ENCODE peak calls at places on chromosomes 3 and 15, in nine cellular contexts. X is iPS DF 6.9; R is CD8-positive, alpha-beta T cell; V is body of pancreas; M is psoas muscle; W is PC-3; J is A549; G is uterus; Y is mesendoderm. S is an unnamed sample.

GRCh38 chr3:177731644-177732268 is 534.5 kb upstream of the TBL1XR1 start:
- DNase-seq in G (no peak), X (no peak), W (peak; percentile 74), M (no peak), V (no peak), R (no peak), J (no peak), Y (no peak), S (no peak)

GRCh38 chr3:155325263-155325835 is 31.9 kb upstream of the STRIT1 start:
- DNase-seq in Y (peak; percentile 39), R (no peak), J (peak; percentile 17), M (no peak), W (peak; percentile 19), X (peak; percentile 20), G (no peak), V (peak; percentile 60), S (no peak)

GRCh38 chr15:78944669-78945407 is at the start of gene CTSH:
- DNase-seq in Y (peak; percentile 94), W (peak; percentile 74), V (peak; percentile 90), J (peak; percentile 65), M (peak; percentile 78), G (peak; percentile 70), R (peak; percentile 73), X (peak; percentile 27), S (peak; percentile 91)

GRCh38 chr15:100052716-100053475 is 288.9 kb downstream of the ADAMTS17 start:
- DNase-seq in G (no peak), V (no peak), X (no peak), M (no peak), J (no peak), Y (no peak), R (no peak), W (no peak), S (no peak)

GRCh38 chr15:92637621-92638020 is 18.0 kb downstream of the FAM174B start:
- DNase-seq in X (no peak), M (no peak), W (no peak), J (no peak), G (peak; percentile 9), V (peak; percentile 10), Y (no peak), R (no peak), S (no peak)

GRCh38 chr3:140091143-140091542 is 156.2 kb downstream of the CLSTN2 start:
- DNase-seq in R (no peak), M (no peak), V (no peak), Y (no peak), J (no peak), G (no peak), W (no peak), X (no peak), S (no peak)

GRCh38 chr3:143302638-143303171 is 183.1 kb downstream of the CHST2 start:
- DNase-seq in R (no peak), G (peak; percentile 41), W (peak; percentile 80), Y (peak; percentile 11), M (peak; percentile 41), J (peak; percentile 4), X (no peak), V (peak; percentile 13), S (no peak)

GRCh38 chr15:58179206-58179605 is 41.0 kb downstream of the AQP9 start:
- DNase-seq in W (peak; percentile 54), M (no peak), G (no peak), X (no peak), V (no peak), Y (no peak), J (no peak), R (no peak), S (no peak)

GRCh38 chr15:86526938-86527735 is 447.5 kb downstream of the AGBL1 start:
- DNase-seq in V (no peak), X (no peak), M (no peak), Y (no peak), R (no peak), W (no peak), J (no peak), G (no peak), S (no peak)

DNA sequence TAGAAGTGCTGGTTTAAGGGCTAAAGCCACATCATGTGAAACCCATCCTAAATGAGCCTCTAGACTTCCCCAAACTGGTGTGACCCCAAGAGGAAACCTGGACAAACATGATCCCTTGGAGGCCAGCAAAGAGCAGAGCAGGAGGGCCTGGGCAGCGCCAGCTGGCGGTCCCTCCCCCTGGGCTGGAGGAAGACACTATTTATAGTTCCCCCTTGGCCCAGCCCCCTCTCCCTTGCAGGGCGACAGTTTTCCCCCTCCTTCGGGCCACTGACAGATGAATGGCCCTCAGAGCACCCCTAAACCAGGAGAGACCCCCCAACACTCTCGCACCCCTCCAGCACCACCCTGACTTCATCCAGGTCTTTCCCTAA is 2.9 kb downstream of the UCN2 start:
- DNase-seq in J (no peak), W (no peak), X (no peak), Y (no peak), V (no peak), R (no peak), G (no peak), M (peak; percentile 36), S (no peak)
- H3K4me1 ChIP-seq in J (peaks cover 79% of the 10 kb centered on the region), W (peaks cover 43% of the 10 kb centered on the region), X (peaks cover 12% of the 10 kb centered on the region), Y (peaks cover 2% of the 10 kb centered on the region), V (peaks cover 24% of the 10 kb centered on the region), R (peaks cover 7% of the 10 kb centered on the region), G (no peaks in the 10 kb centered on the region), M (peaks cover 33% of the 10 kb centered on the region), S (peaks cover 40% of the 10 kb centered on the region)

GRCh38 chr15:69002783-69003182 is 11.7 kb upstream of the NOX5 start:
- DNase-seq in X (no peak), M (no peak), R (no peak), J (no peak), G (no peak), V (no peak), W (no peak), Y (no peak), S (no peak)

GRCh38 chr15:68999091-68999490 is 15.4 kb upstream of the NOX5 start:
- DNase-seq in J (no peak), M (no peak), G (no peak), R (no peak), X (no peak), Y (no peak), W (no peak), V (no peak), S (no peak)

GRCh38 chr15:68997930-68998777 is 16.3 kb upstream of the NOX5 start:
- DNase-seq in R (no peak), X (no peak), V (no peak), J (no peak), G (no peak), M (no peak), Y (no peak), W (no peak), S (peak; percentile 27)

GRCh38 chr15:69000725-69001503 is 13.6 kb upstream of the NOX5 start:
- DNase-seq in G (no peak), Y (no peak), R (no peak), J (no peak), W (no peak), M (no peak), V (no peak), X (no peak), S (no peak)

GRCh38 chr15:69000091-69000490 is 14.4 kb upstream of the NOX5 start:
- DNase-seq in R (no peak), M (no peak), Y (no peak), X (no peak), V (no peak), G (no peak), J (no peak), W (no peak), S (no peak)
- H3K4me1 ChIP-seq in R (no peaks in the 10 kb centered on the region), M (peaks cover 6% of the 10 kb centered on the region), Y (no peaks in the 10 kb centered on the region), X (peaks cover 8% of the 10 kb centered on the region), V (no peaks in the 10 kb centered on the region), G (no peaks in the 10 kb centered on the region), J (no peaks in the 10 kb centered on the region), W (peaks cover under 1% of the 10 kb centered on the region), S (peaks cover 9% of the 10 kb centered on the region)

GRCh38 chr3:128788268-128788869 is 62.4 kb downstream of the RAB7A start:
- DNase-seq in V (no peak), G (no peak), W (no peak), X (no peak), R (no peak), J (no peak), Y (no peak), M (no peak), S (no peak)
- H3K4me1 ChIP-seq in V (peaks cover 15% of the 10 kb centered on the region), G (peaks cover 3% of the 10 kb centered on the region), W (peaks cover 20% of the 10 kb centered on the region), X (no peaks in the 10 kb centered on the region), R (peaks cover 75% of the 10 kb centered on the region), J (peaks cover 31% of the 10 kb centered on the region), Y (peaks cover 3% of the 10 kb centered on the region), M (peaks cover 74% of the 10 kb centered on the region), S (peaks cover 4% of the 10 kb centered on the region)

GRCh38 chr15:101198031-101198430 is 53.8 kb downstream of the CHSY1 start:
- DNase-seq in M (no peak), R (no peak), W (no peak), J (no peak), G (no peak), X (no peak), Y (peak; percentile 39), V (no peak), S (no peak)

GRCh38 chr15:101203029-101203428 is 48.8 kb downstream of the CHSY1 start:
- DNase-seq in Y (no peak), W (no peak), R (no peak), M (no peak), X (no peak), G (no peak), J (no peak), V (no peak), S (no peak)

GRCh38 chr15:101201411-101202174 is 50.3 kb downstream of the CHSY1 start:
- DNase-seq in M (peak; percentile 89), J (peak; percentile 93), V (peak; percentile 50), G (peak; percentile 92), Y (peak; percentile 97), R (no peak), W (peak; percentile 85), X (peak; percentile 55), S (peak; percentile 90)

GRCh38 chr15:101198820-101199219 is 53.0 kb downstream of the CHSY1 start:
- DNase-seq in W (no peak), R (no peak), X (no peak), J (no peak), V (no peak), G (no peak), Y (no peak), M (no peak), S (no peak)

GRCh38 chr15:101200181-101200580 is 51.7 kb downstream of the CHSY1 start:
- DNase-seq in Y (no peak), V (no peak), R (no peak), J (no peak), M (no peak), W (no peak), G (no peak), X (no peak), S (no peak)
- H3K4me1 ChIP-seq in Y (peaks cover 2% of the 10 kb centered on the region), V (peaks cover 7% of the 10 kb centered on the region), R (peaks cover 42% of the 10 kb centered on the region), J (peaks cover 44% of the 10 kb centered on the region), M (peaks cover 27% of the 10 kb centered on the region), W (peaks cover 33% of the 10 kb centered on the region), G (no peaks in the 10 kb centered on the region), X (peaks cover 11% of the 10 kb centered on the region), S (peaks cover 39% of the 10 kb centered on the region)

S was measured in neural progenitor cell.